ENCODE peak calls at places on chromosomes 13 and 19, in seven cellular contexts. X is nucleus accumbens; W is GOT3; T is pulmonary artery endothelial cell; C is NCI-H1436; B is stimulated activated CD8-positive, alpha-beta memory T cell treated with anti-CD3 and anti-CD28 coated beads, Interleukin-2, amount 100 ng/mL, for 1 hour; S is COLO829. M is an unnamed sample.

GRCh38 chr19:31725051-31725450 is 375.8 kb upstream of the TSHZ3 start:
- DNase-seq in B (no peak), S (no peak), C (no peak), W (no peak), X (no peak), T (no peak), M (no peak)

GRCh38 chr13:27079421-27079958 is 92.1 kb downstream of the USP12 start:
- DNase-seq in C (no peak), S (no peak), W (no peak), T (no peak), X (no peak), B (no peak), M (no peak)

GRCh38 chr13:113607477-113608245 is 23.1 kb downstream of the TFDP1 start:
- DNase-seq in W (no peak), X (no peak), T (no peak), S (no peak), C (no peak), B (no peak), M (no peak)

GRCh38 chr13:108527849-108528248 is 101.6 kb upstream of the MYO16 start:
- DNase-seq in S (no peak), C (no peak), B (no peak), T (no peak), W (no peak), X (no peak), M (no peak)

GRCh38 chr13:99256283-99256682 is 1.9 kb downstream of the GPR18 start:
- DNase-seq in X (no peak), T (no peak), C (no peak), W (no peak), B (no peak), S (no peak), M (no peak)

GRCh38 chr19:9057505-9058258 is 29.2 kb upstream of the OR1M1 start:
- DNase-seq in W (no peak), X (no peak), S (no peak), T (no peak), C (no peak), B (no peak), M (no peak)

GRCh38 chr13:94710881-94711560 is 1.3 kb downstream of the SOX21 start:
- DNase-seq in X (peak; percentile 24), W (no peak), C (peak; percentile 34), B (no peak), T (no peak), S (no peak), M (no peak)

GRCh38 chr19:56221851-56222250 is 19.8 kb downstream of the ZSCAN5C start:
- DNase-seq in W (no peak), X (no peak), B (no peak), C (no peak), T (no peak), S (no peak), M (no peak)

GRCh38 chr19:3132971-3133792 is 2.7 kb upstream of the GNA15 start:
- DNase-seq in B (peak; percentile 47), T (no peak), W (no peak), X (no peak), S (no peak), C (no peak), M (no peak)

GRCh38 chr19:4035582-4035981 is 28.0 kb downstream of the PIAS4 start:
- DNase-seq in C (no peak), T (no peak), W (no peak), S (no peak), X (no peak), B (no peak), M (no peak)

GRCh38 chr19:48319647-48320537 is 5.5 kb upstream of the EMP3 start:
- DNase-seq in X (peak; percentile 65), S (peak; percentile 63), W (peak; percentile 15), C (peak; percentile 80), T (no peak), B (peak; percentile 64), M (no peak)

GRCh38 chr13:33185853-33186252 is 99.7 kb downstream of the STARD13 start:
- DNase-seq in W (no peak), C (no peak), X (no peak), S (no peak), B (no peak), T (no peak), M (no peak)

GRCh38 chr13:110976785-110977184 is 61.9 kb upstream of the ANKRD10 start:
- DNase-seq in T (no peak), C (no peak), W (no peak), S (no peak), X (no peak), B (no peak), M (no peak)

GRCh38 chr19:38037151-38037611 is 130.2 kb downstream of the SIPA1L3 start:
- DNase-seq in S (no peak), X (no peak), T (no peak), B (no peak), C (no peak), W (no peak), M (no peak)

M was measured in amygdala.